ENCODE peak calls at places on chromosomes 5 and 9, in ten cellular contexts. H, P, W, K, R, J, X, S, A and O are unnamed samples.

GRCh38 chr9:28024616-28025147 is 451.4 kb upstream of the C9orf72 start:
- DNase-seq in H (no peak), P (no peak), W (no peak), K (no peak), R (no peak), J (no peak), X (no peak), S (no peak), A (no peak), O (no peak)

GRCh38 chr5:77230727-77231469 is 20.4 kb downstream of the PDE8B start:
- DNase-seq in H (no peak), P (peak; percentile 17), W (no peak), K (no peak), R (no peak), J (no peak), X (no peak), S (no peak), A (no peak), O (no peak)

GRCh38 chr9:35570709-35571108 is 34.4 kb upstream of the TESK1 start:
- DNase-seq in H (no peak), P (no peak), W (no peak), K (no peak), R (no peak), J (no peak), X (no peak), S (no peak), A (no peak), O (no peak)

GRCh38 chr5:150641006-150641570 is 628 bp downstream of the SYNPO start:
- DNase-seq in H (no peak), P (peak; percentile 49), W (peak; percentile 62), K (peak; percentile 92), R (no peak), J (no peak), X (no peak), S (no peak), A (peak; percentile 85), O (no peak)

GRCh38 chr9:35797311-35798109 is 6.1 kb downstream of the NPR2 start:
- DNase-seq in H (no peak), P (no peak), W (no peak), K (peak; percentile 13), R (no peak), J (no peak), X (no peak), S (no peak), A (no peak), O (no peak)

GRCh38 chr9:130835441-130836298 is 616 bp downstream of the ABL1 start:
- DNase-seq in H (peak; percentile 67), P (peak; percentile 62), W (peak; percentile 47), K (peak; percentile 76), R (peak; percentile 37), J (peak; percentile 78), X (peak; percentile 60), S (peak; percentile 32), A (no peak), O (no peak)

GRCh38 chr5:142514196-142514595 is 171.7 kb downstream of the FGF1 start:
- DNase-seq in H (no peak), P (no peak), W (no peak), K (no peak), R (no peak), J (no peak), X (no peak), S (no peak), A (no peak), O (no peak)

GRCh38 chr9:130899051-130899748 is 2.6 kb upstream of the QRFP start:
- DNase-seq in H (no peak), P (no peak), W (no peak), K (no peak), R (no peak), J (no peak), X (no peak), S (no peak), A (no peak), O (no peak)

GRCh38 chr9:126791406-126792230 is 13.2 kb upstream of the ZBTB43 start:
- DNase-seq in H (no peak), P (peak; percentile 66), W (no peak), K (peak; percentile 43), R (no peak), J (no peak), X (no peak), S (no peak), A (no peak), O (peak; percentile 83)

GRCh38 chr5:17267099-17267498 is 49.7 kb downstream of the BASP1 start:
- DNase-seq in H (peak; percentile 43), P (peak; percentile 50), W (no peak), K (no peak), R (no peak), J (no peak), X (no peak), S (no peak), A (no peak), O (no peak)

GRCh38 chr5:141785667-141786066 is 92.5 kb downstream of the PCDH1 start:
- DNase-seq in H (no peak), P (no peak), W (no peak), K (no peak), R (no peak), J (no peak), X (no peak), S (no peak), A (no peak), O (no peak)

GRCh38 chr5:109950634-109951033 is 260.9 kb downstream of the MAN2A1 start:
- DNase-seq in H (no peak), P (no peak), W (no peak), K (no peak), R (no peak), J (no peak), X (no peak), S (no peak), A (no peak), O (no peak)

GRCh38 chr5:113693205-113693553 is 179.7 kb downstream of the YTHDC2 start:
- DNase-seq in H (no peak), P (no peak), W (peak; percentile 13), K (no peak), R (peak; percentile 34), J (peak; percentile 21), X (peak; percentile 51), S (peak; percentile 59), A (no peak), O (no peak)

GRCh38 chr9:112299514-112299913 is 33.9 kb downstream of the PTBP3 start:
- DNase-seq in H (no peak), P (peak; percentile 80), W (no peak), K (no peak), R (no peak), J (no peak), X (no peak), S (no peak), A (no peak), O (no peak)

GRCh38 chr9:95049761-95050160 is 267.7 kb downstream of the FANCC start:
- DNase-seq in H (no peak), P (peak; percentile 37), W (no peak), K (no peak), R (no peak), J (no peak), X (no peak), S (no peak), A (no peak), O (no peak)

GRCh38 chr5:624951-625230 is 12.8 kb downstream of the CEP72 start:
- DNase-seq in H (no peak), P (no peak), W (no peak), K (no peak), R (no peak), J (no peak), X (no peak), S (no peak), A (no peak), O (no peak)

GRCh38 chr5:154038604-154039457 is at the start of the genes FAM114A2 and MFAP3:
- DNase-seq in H (peak; percentile 94), P (peak; percentile 80), W (peak; percentile 88), K (peak; percentile 93), R (peak; percentile 76), J (peak; percentile 94), X (peak; percentile 85), S (peak; percentile 83), A (peak; percentile 89), O (peak; percentile 94)
- TF ChIP-seq CTCF in H (no peak), P (no peak), W (no peak), K (no peak), R (no peak), J (no peak), X (no peak), S (no peak), A (no peak), O (no peak)

GRCh38 chr5:123119334-123119986 is 30.4 kb downstream of the PRDM6 start:
- DNase-seq in H (no peak), P (peak; percentile 74), W (no peak), K (no peak), R (no peak), J (peak; percentile 72), X (peak; percentile 42), S (peak; percentile 36), A (no peak), O (no peak)
- TF ChIP-seq CTCF in H (no peak), P (peak; percentile 33), W (no peak), K (peak; percentile 48), R (no peak), J (peak; percentile 30), X (no peak), S (no peak), A (no peak), O (no peak)

GRCh38 chr5:2708132-2708531 is 43.3 kb downstream of the IRX2 start:
- DNase-seq in H (no peak), P (no peak), W (no peak), K (peak; percentile 34), R (no peak), J (no peak), X (no peak), S (no peak), A (no peak), O (no peak)

GRCh38 chr5:2708751-2709150 is 42.7 kb downstream of the IRX2 start:
- DNase-seq in H (no peak), P (no peak), W (no peak), K (peak; percentile 40), R (no peak), J (no peak), X (no peak), S (no peak), A (no peak), O (no peak)

GRCh38 chr5:2711446-2712425 is 39.7 kb downstream of the IRX2 start:
- DNase-seq in H (no peak), P (no peak), W (no peak), K (peak; percentile 45), R (no peak), J (no peak), X (no peak), S (no peak), A (no peak), O (no peak)

GRCh38 chr5:2709996-2710689 is 41.3 kb downstream of the IRX2 start:
- DNase-seq in H (no peak), P (no peak), W (no peak), K (no peak), R (no peak), J (no peak), X (no peak), S (no peak), A (no peak), O (no peak)

GRCh38 chr5:2710910-2711309 is 40.6 kb downstream of the IRX2 start:
- DNase-seq in H (no peak), P (peak; percentile 2), W (no peak), K (no peak), R (no peak), J (no peak), X (no peak), S (no peak), A (no peak), O (no peak)
- TF ChIP-seq CTCF in H (no peak), P (no peak), W (no peak), K (no peak), R (peak; percentile 64), J (no peak), X (peak; percentile 39), S (peak; percentile 43), A (no peak), O (peak; percentile 50)

GRCh38 chr5:168705321-168705720 is 126.2 kb upstream of the PANK3 start:
- DNase-seq in H (no peak), P (no peak), W (no peak), K (no peak), R (no peak), J (no peak), X (no peak), S (no peak), A (no peak), O (no peak)
- TF ChIP-seq CTCF in H (no peak), P (no peak), W (no peak), K (no peak), R (no peak), J (no peak), X (no peak), S (no peak), A (no peak), O (no peak)